ENCODE peak calls at places on chromosomes 13 and 19, in seven cellular contexts. One of them, this sample, is unnamed.

GRCh38 chr19:9741476-9742171 is 26.9 kb downstream of the ZNF846 start:
- DNase-seq in K562: no peak
- DNase-seq in GM23248: peak
- DNase-seq in fibroblast of lung: no peak
- DNase-seq in PC-9: no peak
- DNase-seq in endothelial cell of umbilical vein: no peak
- DNase-seq in DND-41: no peak
- DNase-seq in this sample: no peak

GRCh38 chr13:40518481-40518882 is 148.0 kb downstream of the FOXO1 start:
- DNase-seq in K562: no peak
- DNase-seq in GM23248: no peak
- DNase-seq in fibroblast of lung: no peak
- DNase-seq in PC-9: peak
- DNase-seq in endothelial cell of umbilical vein: no peak
- DNase-seq in DND-41: no peak
- DNase-seq in this sample: no peak

GRCh38 chr19:19087676-19088075 is 23.9 kb downstream of the SLC25A42 start:
- DNase-seq in K562: no peak
- DNase-seq in GM23248: no peak
- DNase-seq in fibroblast of lung: no peak
- DNase-seq in PC-9: no peak
- DNase-seq in endothelial cell of umbilical vein: no peak
- DNase-seq in DND-41: no peak
- DNase-seq in this sample: no peak

GRCh38 chr19:50000038-50000890 is 24.9 kb downstream of the VRK3 start:
- DNase-seq in K562: no peak
- DNase-seq in GM23248: no peak
- DNase-seq in fibroblast of lung: no peak
- DNase-seq in PC-9: no peak
- DNase-seq in endothelial cell of umbilical vein: no peak
- DNase-seq in DND-41: no peak
- DNase-seq in this sample: no peak

GRCh38 chr13:112204376-112204775 is 137.4 kb downstream of the SOX1 start:
- DNase-seq in K562: no peak
- DNase-seq in GM23248: no peak
- DNase-seq in fibroblast of lung: no peak
- DNase-seq in PC-9: no peak
- DNase-seq in endothelial cell of umbilical vein: no peak
- DNase-seq in DND-41: no peak
- DNase-seq in this sample: no peak

GRCh38 chr19:30066781-30067759 is 125.0 kb downstream of the URI1 start:
- DNase-seq in K562: no peak
- DNase-seq in GM23248: no peak
- DNase-seq in fibroblast of lung: no peak
- DNase-seq in PC-9: no peak
- DNase-seq in endothelial cell of umbilical vein: no peak
- DNase-seq in DND-41: peak
- DNase-seq in this sample: no peak

GRCh38 chr13:80742027-80742426 is 401.1 kb upstream of the SPRY2 start:
- DNase-seq in K562: no peak
- DNase-seq in GM23248: no peak
- DNase-seq in fibroblast of lung: peak
- DNase-seq in PC-9: no peak
- DNase-seq in endothelial cell of umbilical vein: peak
- DNase-seq in DND-41: no peak
- DNase-seq in this sample: no peak

GRCh38 chr13:44117351-44117750 is 237.6 kb downstream of the LACC1 start:
- DNase-seq in K562: no peak
- DNase-seq in GM23248: peak
- DNase-seq in fibroblast of lung: peak
- DNase-seq in PC-9: no peak
- DNase-seq in endothelial cell of umbilical vein: peak
- DNase-seq in DND-41: peak
- DNase-seq in this sample: peak

GRCh38 chr19:52786078-52786463 is 520 bp downstream of the ZNF600 start:
- DNase-seq in K562: peak
- DNase-seq in GM23248: peak
- DNase-seq in fibroblast of lung: no peak
- DNase-seq in PC-9: peak
- DNase-seq in endothelial cell of umbilical vein: peak
- DNase-seq in DND-41: no peak
- DNase-seq in this sample: peak

GRCh38 chr13:101739382-101740178 is 287.1 kb downstream of the ITGBL1 start:
- DNase-seq in K562: no peak
- DNase-seq in GM23248: no peak
- DNase-seq in fibroblast of lung: no peak
- DNase-seq in PC-9: no peak
- DNase-seq in endothelial cell of umbilical vein: no peak
- DNase-seq in DND-41: no peak
- DNase-seq in this sample: no peak

GRCh38 chr13:79745141-79745540 is 264.2 kb downstream of the NDFIP2 start:
- DNase-seq in K562: no peak
- DNase-seq in GM23248: no peak
- DNase-seq in fibroblast of lung: no peak
- DNase-seq in PC-9: no peak
- DNase-seq in endothelial cell of umbilical vein: peak
- DNase-seq in DND-41: no peak
- DNase-seq in this sample: no peak

GRCh38 chr19:18710986-18711751 is 27.7 kb downstream of the CRTC1 start:
- DNase-seq in K562: no peak
- DNase-seq in GM23248: peak
- DNase-seq in fibroblast of lung: peak
- DNase-seq in PC-9: no peak
- DNase-seq in endothelial cell of umbilical vein: no peak
- DNase-seq in DND-41: no peak
- DNase-seq in this sample: no peak

GRCh38 chr13:68944272-68944671 is 1163.4 kb upstream of the ATXN8OS start:
- DNase-seq in K562: no peak
- DNase-seq in GM23248: no peak
- DNase-seq in fibroblast of lung: no peak
- DNase-seq in PC-9: no peak
- DNase-seq in endothelial cell of umbilical vein: no peak
- DNase-seq in DND-41: no peak
- DNase-seq in this sample: no peak

GRCh38 chr13:79837741-79838450 is 356.9 kb downstream of the NDFIP2 start:
- DNase-seq in K562: no peak
- DNase-seq in GM23248: peak
- DNase-seq in fibroblast of lung: no peak
- DNase-seq in PC-9: no peak
- DNase-seq in endothelial cell of umbilical vein: no peak
- DNase-seq in DND-41: no peak
- DNase-seq in this sample: peak

GRCh38 chr19:33373701-33374405 is at the start of gene CEBPG:
- DNase-seq in K562: peak
- DNase-seq in GM23248: peak
- DNase-seq in fibroblast of lung: peak
- DNase-seq in PC-9: peak
- DNase-seq in endothelial cell of umbilical vein: peak
- DNase-seq in DND-41: peak
- DNase-seq in this sample: peak

DNA sequence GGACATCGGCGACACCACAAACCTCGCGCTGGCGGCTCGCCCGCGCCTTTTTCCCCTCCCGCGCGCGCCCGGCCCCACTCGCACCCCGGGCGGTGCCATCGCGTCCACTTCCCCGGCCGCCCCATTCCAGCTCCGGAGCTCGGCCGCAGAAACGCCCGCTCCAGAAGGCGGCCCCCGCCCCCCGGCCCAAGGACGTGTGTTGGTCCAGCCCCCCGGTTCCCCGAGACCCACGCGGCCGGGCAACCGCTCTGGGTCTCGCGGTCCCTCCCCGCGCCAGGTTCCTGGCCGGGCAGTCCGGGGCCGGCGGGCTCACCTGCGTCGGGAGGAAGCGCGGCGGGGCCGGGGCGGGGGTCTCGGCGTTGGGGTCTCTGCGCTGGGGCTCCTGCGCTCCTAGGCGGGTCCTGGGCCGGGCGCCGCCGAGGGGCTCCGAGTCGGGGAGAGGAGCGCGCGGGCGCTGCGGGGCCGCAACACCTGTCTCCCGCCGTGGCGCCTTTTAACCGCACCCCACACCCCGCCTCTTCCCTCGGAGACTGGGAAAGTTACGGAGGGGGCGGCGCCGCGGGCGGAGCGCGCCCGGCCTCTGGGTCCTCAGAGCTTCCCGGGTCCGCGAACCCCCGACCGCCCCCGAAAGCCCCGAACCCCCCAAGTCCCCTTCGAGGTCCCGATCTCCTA is at the start of gene GJB2:
- DNase-seq in K562: no peak
- DNase-seq in GM23248: peak
- DNase-seq in fibroblast of lung: no peak
- DNase-seq in PC-9: peak
- DNase-seq in endothelial cell of umbilical vein: no peak
- DNase-seq in DND-41: peak
- DNase-seq in this sample: peak
- TF ChIP-seq EZH2 in K562: no peak
- TF ChIP-seq EZH2 in GM23248: peak
- TF ChIP-seq EZH2 in fibroblast of lung: no peak
- TF ChIP-seq EZH2 in PC-9: no peak
- TF ChIP-seq EZH2 in endothelial cell of umbilical vein: peak
- TF ChIP-seq EZH2 in DND-41: no peak
- TF ChIP-seq EZH2 in this sample: peak

DNA sequence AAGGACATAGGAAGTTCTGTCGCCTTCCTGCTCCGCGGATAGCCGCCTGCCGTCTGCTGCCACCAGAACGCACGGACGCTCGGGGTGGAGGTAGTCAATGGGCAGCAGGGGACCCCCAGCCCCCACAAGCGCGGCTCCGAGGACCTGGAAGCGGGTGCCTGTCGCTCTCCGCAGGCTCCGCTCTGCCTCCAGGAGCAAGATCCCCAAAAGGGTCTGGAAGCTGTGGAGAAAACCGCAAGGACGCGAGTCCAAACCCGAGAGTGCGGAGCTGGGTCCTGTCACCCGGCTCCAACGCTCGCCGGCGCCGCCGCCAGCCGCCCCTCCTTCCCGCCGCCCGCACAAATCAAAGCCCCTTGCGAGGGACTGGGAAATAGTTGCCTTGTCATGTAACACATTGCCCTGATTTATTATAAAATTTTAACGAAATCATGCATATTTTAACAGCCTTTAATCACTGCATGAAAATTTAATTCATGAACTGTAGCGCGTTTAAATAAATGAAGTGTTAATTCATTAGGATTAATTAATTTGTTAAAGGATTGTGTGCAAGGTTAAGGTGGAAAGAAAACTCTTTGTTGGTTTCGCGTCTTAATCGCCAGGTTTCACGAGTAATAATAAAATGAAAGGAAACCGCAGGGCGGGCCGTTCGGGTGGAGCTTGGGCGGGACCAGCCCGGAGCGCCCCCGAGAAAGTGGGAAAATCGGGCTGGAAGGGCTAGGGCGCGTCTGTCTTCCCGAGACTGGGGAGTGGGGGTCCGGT is 5.5 kb upstream of the POU4F1 start:
- DNase-seq in K562: no peak
- DNase-seq in GM23248: peak
- DNase-seq in fibroblast of lung: peak
- DNase-seq in PC-9: no peak
- DNase-seq in endothelial cell of umbilical vein: peak
- DNase-seq in DND-41: no peak
- DNase-seq in this sample: no peak
- TF ChIP-seq EZH2 in K562: no peak
- TF ChIP-seq EZH2 in GM23248: peak
- TF ChIP-seq EZH2 in fibroblast of lung: peak
- TF ChIP-seq EZH2 in PC-9: no peak
- TF ChIP-seq EZH2 in endothelial cell of umbilical vein: peak
- TF ChIP-seq EZH2 in DND-41: no peak
- TF ChIP-seq EZH2 in this sample: peak

GRCh38 chr19:17447704-17448189 is 721 bp downstream of the TMEM221 start:
- DNase-seq in K562: no peak
- DNase-seq in GM23248: no peak
- DNase-seq in fibroblast of lung: no peak
- DNase-seq in PC-9: no peak
- DNase-seq in endothelial cell of umbilical vein: no peak
- DNase-seq in DND-41: no peak
- DNase-seq in this sample: no peak

GRCh38 chr19:17445526-17446165 is 2.8 kb downstream of the TMEM221 start:
- DNase-seq in K562: no peak
- DNase-seq in GM23248: no peak
- DNase-seq in fibroblast of lung: no peak
- DNase-seq in PC-9: no peak
- DNase-seq in endothelial cell of umbilical vein: no peak
- DNase-seq in DND-41: no peak
- DNase-seq in this sample: no peak

GRCh38 chr19:17451820-17452219 is 3.4 kb upstream of the TMEM221 start:
- DNase-seq in K562: no peak
- DNase-seq in GM23248: no peak
- DNase-seq in fibroblast of lung: no peak
- DNase-seq in PC-9: no peak
- DNase-seq in endothelial cell of umbilical vein: no peak
- DNase-seq in DND-41: no peak
- DNase-seq in this sample: no peak

GRCh38 chr19:17450264-17451075 is 2.0 kb upstream of the TMEM221 start:
- DNase-seq in K562: peak
- DNase-seq in GM23248: no peak
- DNase-seq in fibroblast of lung: no peak
- DNase-seq in PC-9: peak
- DNase-seq in endothelial cell of umbilical vein: no peak
- DNase-seq in DND-41: peak
- DNase-seq in this sample: peak

GRCh38 chr19:17448190-17448967 is at the start of gene TMEM221:
- DNase-seq in K562: peak
- DNase-seq in GM23248: peak
- DNase-seq in fibroblast of lung: no peak
- DNase-seq in PC-9: peak
- DNase-seq in endothelial cell of umbilical vein: no peak
- DNase-seq in DND-41: no peak
- DNase-seq in this sample: peak
- TF ChIP-seq EZH2 in K562: no peak
- TF ChIP-seq EZH2 in GM23248: no peak
- TF ChIP-seq EZH2 in fibroblast of lung: no peak
- TF ChIP-seq EZH2 in PC-9: no peak
- TF ChIP-seq EZH2 in endothelial cell of umbilical vein: no peak
- TF ChIP-seq EZH2 in DND-41: no peak
- TF ChIP-seq EZH2 in this sample: no peak

DNA sequence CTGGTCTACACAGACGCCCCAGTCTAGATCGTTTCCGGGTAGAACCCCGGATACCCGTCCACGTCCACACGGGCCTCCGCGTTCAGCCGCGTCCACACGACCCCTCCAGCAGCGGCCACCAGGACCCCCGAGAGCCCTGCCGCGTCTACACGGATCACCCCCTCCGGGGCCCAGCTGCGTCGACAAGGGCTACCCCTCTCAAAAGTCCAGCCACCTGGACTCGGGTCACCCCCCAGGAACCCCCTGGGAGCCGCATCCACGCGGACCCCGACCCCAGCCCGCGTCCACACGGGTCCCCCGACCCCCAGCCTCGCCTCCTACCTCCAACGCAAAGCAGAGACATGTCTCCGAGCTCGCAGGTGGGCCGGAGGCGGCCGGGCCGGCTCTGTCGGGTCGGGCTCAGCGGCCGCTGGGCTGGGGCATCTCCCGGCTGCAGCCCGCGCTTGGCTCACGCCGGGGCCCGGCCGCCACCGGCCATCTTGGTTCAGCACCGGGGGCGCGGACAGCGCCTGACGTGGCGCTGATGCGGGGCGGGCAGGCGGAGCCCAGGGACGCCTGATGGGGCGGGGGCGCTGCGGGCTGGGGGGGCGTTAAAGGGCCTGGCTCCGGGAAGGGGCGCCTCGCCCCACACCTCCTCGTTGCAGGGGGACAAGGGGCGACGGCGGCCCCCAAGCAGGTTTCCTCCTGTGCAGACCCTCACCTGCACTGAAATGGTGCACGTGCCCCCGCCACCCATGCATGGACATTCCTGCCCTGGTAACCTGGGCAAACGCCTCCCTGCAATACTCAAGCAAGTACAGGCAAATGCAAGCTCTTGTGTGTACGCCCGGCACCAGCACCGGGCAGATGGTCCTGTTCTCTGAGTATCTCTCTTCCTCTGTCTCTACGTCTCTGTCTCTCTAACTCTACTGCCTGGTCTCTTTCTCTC is at the start of gene UNC13A:
- DNase-seq in K562: peak
- DNase-seq in GM23248: peak
- DNase-seq in fibroblast of lung: peak
- DNase-seq in PC-9: peak
- DNase-seq in endothelial cell of umbilical vein: no peak
- DNase-seq in DND-41: no peak
- DNase-seq in this sample: peak
- TF ChIP-seq EZH2 in K562: no peak
- TF ChIP-seq EZH2 in GM23248: no peak
- TF ChIP-seq EZH2 in fibroblast of lung: no peak
- TF ChIP-seq EZH2 in PC-9: peak
- TF ChIP-seq EZH2 in endothelial cell of umbilical vein: peak
- TF ChIP-seq EZH2 in DND-41: no peak
- TF ChIP-seq EZH2 in this sample: peak